ENCODE peak calls at places on chromosomes 5 and 9, in seven cellular contexts. O, T, C, U, D, G and J are unnamed samples.

GRCh38 chr5:58411372-58411771 is 48.5 kb downstream of the PLK2 start:
- DNase-seq in O (no peak), T (no peak), C (peak), U (no peak), D (no peak), G (no peak), J (peak)

GRCh38 chr9:109013678-109014145 is 413 bp upstream of the CTNNAL1 start:
- DNase-seq in O (no peak), T (no peak), C (no peak), U (no peak), D (no peak), G (no peak), J (no peak)

GRCh38 chr5:141223112-141223783 is at the start of gene PCDHB14:
- DNase-seq in O (no peak), T (peak), C (peak), U (peak), D (no peak), G (peak), J (peak)

GRCh38 chr5:96432245-96433065 is 593 bp downstream of the PCSK1 start:
- DNase-seq in O (peak), T (no peak), C (no peak), U (no peak), D (no peak), G (no peak), J (no peak)

GRCh38 chr5:113939959-113940358 is 421.9 kb upstream of the KCNN2 start:
- DNase-seq in O (no peak), T (no peak), C (no peak), U (no peak), D (no peak), G (no peak), J (no peak)

GRCh38 chr5:178590924-178591423 is 781 bp upstream of the COL23A1 start:
- DNase-seq in O (no peak), T (no peak), C (no peak), U (no peak), D (no peak), G (no peak), J (peak)

GRCh38 chr9:136044971-136045594 is 50.0 kb downstream of the NACC2 start:
- DNase-seq in O (no peak), T (no peak), C (no peak), U (no peak), D (no peak), G (no peak), J (no peak)

GRCh38 chr9:127852829-127853228 is 1.6 kb downstream of the ENG start:
- DNase-seq in O (no peak), T (no peak), C (no peak), U (no peak), D (no peak), G (no peak), J (no peak)

GRCh38 chr5:113269023-113269997 is 165.5 kb downstream of the TSSK1B start:
- DNase-seq in O (no peak), T (no peak), C (no peak), U (no peak), D (no peak), G (no peak), J (no peak)

GRCh38 chr5:151448038-151448985 is 909 bp downstream of the SLC36A1 start:
- DNase-seq in O (no peak), T (peak), C (peak), U (no peak), D (no peak), G (peak), J (no peak)

GRCh38 chr9:96149881-96150280 is 152.1 kb downstream of the HSD17B3 start:
- DNase-seq in O (no peak), T (no peak), C (no peak), U (no peak), D (no peak), G (no peak), J (no peak)

GRCh38 chr5:39500656-39501295 is 76.0 kb upstream of the DAB2 start:
- DNase-seq in O (no peak), T (no peak), C (no peak), U (no peak), D (no peak), G (no peak), J (peak)

GRCh38 chr5:53110156-53110555 is 599 bp upstream of the MOCS2 start:
- DNase-seq in O (no peak), T (no peak), C (no peak), U (no peak), D (no peak), G (peak), J (no peak)

GRCh38 chr5:76608833-76609232 is 14.4 kb downstream of the F2RL2 start:
- DNase-seq in O (no peak), T (no peak), C (peak), U (peak), D (no peak), G (peak), J (peak)

GRCh38 chr5:9971301-9971700 is 278.4 kb downstream of the ATPSCKMT start:
- DNase-seq in O (no peak), T (no peak), C (no peak), U (no peak), D (no peak), G (no peak), J (no peak)

GRCh38 chr5:109693535-109694152 is 3.9 kb downstream of the MAN2A1 start:
- DNase-seq in O (no peak), T (no peak), C (no peak), U (no peak), D (no peak), G (no peak), J (peak)

GRCh38 chr9:21479152-21479702 is 2.9 kb downstream of the IFNE start:
- DNase-seq in O (no peak), T (no peak), C (no peak), U (no peak), D (no peak), G (no peak), J (no peak)

DNA sequence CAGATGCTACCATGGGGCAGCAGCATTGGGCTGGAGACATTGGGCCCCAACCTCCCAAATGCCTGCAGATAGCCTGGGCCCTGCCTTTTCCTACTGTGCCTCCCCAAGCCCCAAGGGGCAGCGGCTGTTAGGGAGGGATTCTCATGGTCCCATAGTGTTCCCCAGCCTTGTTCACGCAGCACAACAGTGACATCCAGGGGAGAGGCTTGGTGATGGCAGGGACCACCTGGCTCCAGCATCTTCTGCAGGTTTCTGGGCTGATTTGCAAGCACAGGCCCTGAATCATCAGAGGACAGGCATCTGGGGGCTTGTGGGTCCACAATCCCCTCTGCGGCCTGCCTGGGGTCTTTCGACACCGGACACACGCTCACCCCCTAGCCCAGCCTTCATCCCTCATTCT is 354.6 kb downstream of the SLIT3 start:
- DNase-seq in O (peak), T (no peak), C (no peak), U (no peak), D (no peak), G (no peak), J (no peak)
- TF ChIP-seq CEBPB in O (no peak), T (no peak), C (no peak), U (no peak), D (no peak), G (no peak), J (no peak)

GRCh38 chr5:156208271-156208670 is 118.7 kb upstream of the SGCD start:
- DNase-seq in O (no peak), T (no peak), C (no peak), U (no peak), D (no peak), G (peak), J (peak)
- TF ChIP-seq CEBPB in O (no peak), T (no peak), C (no peak), U (no peak), D (no peak), G (no peak), J (no peak)

GRCh38 chr5:176596689-176597416 is 13.1 kb downstream of the GPRIN1 start:
- DNase-seq in O (peak), T (no peak), C (no peak), U (no peak), D (no peak), G (no peak), J (no peak)
- TF ChIP-seq CEBPB in O (no peak), T (no peak), C (no peak), U (no peak), D (no peak), G (no peak), J (no peak)

DNA sequence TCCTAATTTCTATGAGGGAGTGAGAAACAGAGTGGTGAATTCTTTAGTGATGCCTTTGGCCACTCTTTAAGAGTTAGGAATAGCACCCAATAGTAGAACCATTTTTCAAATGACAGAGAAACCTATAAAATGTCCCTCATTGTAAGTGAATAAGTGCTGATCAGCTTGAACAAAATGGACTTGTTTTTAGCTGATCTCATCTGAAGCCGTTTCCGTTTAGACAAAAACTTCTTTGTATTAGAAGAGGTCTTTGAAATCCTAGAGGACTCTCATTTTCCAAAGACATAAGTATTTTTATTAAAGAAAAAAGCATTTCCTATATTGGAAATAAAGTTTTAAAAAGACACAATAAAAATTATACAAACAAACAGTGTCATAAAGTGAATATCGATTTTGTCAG is 273.9 kb downstream of the ARHGEF28 start:
- DNase-seq in O (no peak), T (no peak), C (no peak), U (no peak), D (no peak), G (no peak), J (no peak)
- TF ChIP-seq CEBPB in O (no peak), T (no peak), C (no peak), U (no peak), D (no peak), G (no peak), J (no peak)

GRCh38 chr9:122832194-122832593 is 3.8 kb upstream of the PDCL start:
- DNase-seq in O (no peak), T (no peak), C (no peak), U (no peak), D (no peak), G (no peak), J (no peak)

GRCh38 chr9:122822056-122822455 is 6.3 kb downstream of the PDCL start:
- DNase-seq in O (no peak), T (no peak), C (no peak), U (no peak), D (no peak), G (no peak), J (no peak)

GRCh38 chr9:122822958-122823357 is 5.4 kb downstream of the PDCL start:
- DNase-seq in O (no peak), T (no peak), C (no peak), U (no peak), D (no peak), G (no peak), J (no peak)

DNA sequence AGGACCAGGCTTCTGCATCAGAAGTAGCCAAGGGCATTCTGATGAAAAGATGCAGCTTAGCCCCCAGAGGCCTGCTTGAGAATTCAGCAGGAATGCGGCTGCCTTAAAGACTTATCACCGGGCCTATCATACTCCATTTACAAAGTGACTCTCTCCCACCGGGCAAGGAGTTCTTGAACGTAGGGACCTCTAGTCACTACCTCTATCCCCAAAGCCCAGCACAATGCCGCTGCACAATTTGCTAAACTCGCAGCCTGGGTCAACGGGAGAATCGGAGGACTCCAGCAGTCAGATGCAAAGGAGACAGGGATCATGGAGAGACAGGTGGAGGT is 663 bp downstream of the PDCL start:
- DNase-seq in O (no peak), T (no peak), C (peak), U (no peak), D (no peak), G (peak), J (peak)
- TF ChIP-seq CEBPB in O (no peak), T (no peak), C (no peak), U (no peak), D (no peak), G (no peak), J (no peak)

GRCh38 chr5:91189480-91190332 is 193.4 kb downstream of the ARRDC3 start:
- DNase-seq in O (no peak), T (peak), C (peak), U (peak), D (no peak), G (no peak), J (peak)

GRCh38 chr5:91188755-91189154 is 194.4 kb downstream of the ARRDC3 start:
- DNase-seq in O (no peak), T (peak), C (peak), U (no peak), D (no peak), G (no peak), J (no peak)

GRCh38 chr5:91186101-91186500 is 197.0 kb downstream of the ARRDC3 start:
- DNase-seq in O (no peak), T (no peak), C (no peak), U (no peak), D (no peak), G (no peak), J (no peak)

GRCh38 chr5:91190333-91190680 is 192.8 kb downstream of the ARRDC3 start:
- DNase-seq in O (no peak), T (no peak), C (no peak), U (no peak), D (no peak), G (peak), J (no peak)

GRCh38 chr5:91187032-91187431 is 196.1 kb downstream of the ARRDC3 start:
- DNase-seq in O (no peak), T (no peak), C (no peak), U (no peak), D (no peak), G (no peak), J (no peak)
- TF ChIP-seq CEBPB in O (no peak), T (no peak), C (no peak), U (no peak), D (no peak), G (no peak), J (no peak)